ENCODE peak calls at places on chromosomes 4 and X, in four cellular contexts. E, L, B and P are unnamed samples.

GRCh38 chr4:4735870-4736269 is 123.6 kb upstream of the MSX1 start:
- DNase-seq in E (no peak), B (no peak), L (no peak), P (no peak)

GRCh38 chr4:77385124-77385969 is 220.3 kb upstream of the CXCL13 start:
- DNase-seq in B (peak; percentile 41), L (peak; percentile 21), E (peak; percentile 49), P (peak; percentile 61)

GRCh38 chr4:6076391-6076790 is 58.2 kb upstream of the C4orf50 start:
- DNase-seq in L (no peak), B (no peak), E (peak; percentile 20), P (no peak)

GRCh38 chr4:184437988-184438774 is 36.2 kb downstream of the IRF2 start:
- DNase-seq in B (no peak), L (no peak), E (no peak), P (no peak)

GRCh38 chr4:4384837-4385236 is 2.1 kb upstream of the NSG1 start:
- DNase-seq in L (no peak), E (peak; percentile 43), B (peak; percentile 12), P (no peak)

GRCh38 chr4:142367326-142368188 is 478.5 kb downstream of the INPP4B start:
- DNase-seq in E (no peak), B (no peak), L (no peak), P (no peak)

GRCh38 chrX:22135994-22136684 is 104.0 kb downstream of the PHEX start:
- DNase-seq in L (no peak), B (peak; percentile 11), E (peak; percentile 27), P (peak; percentile 63)

GRCh38 chr4:139735381-139736256 is 70.0 kb downstream of the MGST2 start:
- DNase-seq in L (peak; percentile 38), B (no peak), E (no peak), P (no peak)

GRCh38 chr4:4585012-4585670 is 43.3 kb upstream of the STX18 start:
- DNase-seq in B (no peak), E (no peak), L (no peak), P (no peak)

GRCh38 chrX:48737940-48738339 is 23.6 kb upstream of the GLOD5 start:
- DNase-seq in E (no peak), B (no peak), L (no peak), P (no peak)

GRCh38 chrX:40949071-40949470 is 136.2 kb upstream of the USP9X start:
- DNase-seq in L (no peak), E (no peak), B (no peak), P (no peak)
- TF ChIP-seq CTCF in L (no peak), E (no peak), B (no peak), P (no peak)

GRCh38 chr4:7781993-7782392 is 157.7 kb downstream of the AFAP1 start:
- DNase-seq in L (no peak), E (no peak), B (no peak), P (no peak)
- H3K27ac ChIP-seq in L (no peak overlapping the region), E (no peak overlapping the region), B (no peak overlapping the region), P (no peak overlapping the region)

GRCh38 chrX:129346574-129346973 is 176.7 kb downstream of the SMARCA1 start:
- DNase-seq in E (no peak), L (no peak), B (no peak), P (no peak)
- H3K4me3 ChIP-seq in E (no peak overlapping the region), L (no peak overlapping the region), B (no peak overlapping the region), P (no peak overlapping the region)

GRCh38 chr4:82726601-82727000 is 72.0 kb downstream of the SCD5 start:
- DNase-seq in L (no peak), E (no peak), B (no peak), P (no peak)

GRCh38 chr4:82718067-82718935 is 80.3 kb downstream of the SCD5 start:
- DNase-seq in L (peak; percentile 54), B (peak; percentile 9), E (no peak), P (no peak)

GRCh38 chr4:82715731-82716617 is 82.6 kb downstream of the SCD5 start:
- DNase-seq in L (no peak), E (no peak), B (peak; percentile 36), P (no peak)

GRCh38 chr4:82721819-82722423 is 76.7 kb downstream of the SCD5 start:
- DNase-seq in L (no peak), E (peak; percentile 35), B (peak; percentile 30), P (peak; percentile 45)
- TF ChIP-seq CTCF in L (peak; percentile 43), E (peak; percentile 71), B (peak; percentile 71), P (peak; percentile 75)

GRCh38 chr4:156378053-156378665 is 424.5 kb upstream of the CTSO start:
- DNase-seq in E (no peak), B (peak; percentile 2), L (no peak), P (peak; percentile 41)
- H3K27ac ChIP-seq in E (no peak overlapping the region), B (no peak overlapping the region), L (no peak overlapping the region), P (no peak overlapping the region)